ENCODE peak calls at places on chromosomes 7 and 10, in seven cellular contexts. C is endothelial cell; U is iris pigment epithelial cell; M is LoVo; F is cardiac muscle cell; E is naive thymus-derived CD8-positive, alpha-beta T cell; A is ELR. H is an unnamed sample.
A peak's percentile ranks its signal among the peaks of the same experiment; 100 is the strongest.

GRCh38 chr7:36600869-36601530 is 123.3 kb downstream of the AOAH start:
- DNase-seq in M (no peak), F (no peak), E (no peak), C (no peak), A (peak; percentile 83), U (peak; percentile 78), H (no peak)

GRCh38 chr7:85733163-85733915 is 546.5 kb upstream of the SEMA3D start:
- DNase-seq in C (no peak), F (no peak), A (no peak), M (no peak), E (no peak), U (peak; percentile 67), H (no peak)

GRCh38 chr7:99013266-99014112 is 130.4 kb downstream of the SMURF1 start:
- DNase-seq in F (no peak), C (no peak), M (no peak), U (no peak), A (no peak), E (no peak), H (no peak)

GRCh38 chr10:23081891-23082290 is 13.5 kb upstream of the MSRB2 start:
- DNase-seq in E (no peak), M (no peak), A (peak; percentile 48), C (no peak), U (peak; percentile 28), F (no peak), H (no peak)

GRCh38 chr7:118418433-118418832 is 193.9 kb downstream of the ANKRD7 start:
- DNase-seq in M (no peak), U (no peak), F (no peak), E (no peak), A (no peak), C (no peak), H (no peak)

GRCh38 chr10:120460776-120461175 is 3.7 kb downstream of the PLPP4 start:
- DNase-seq in M (no peak), U (peak; percentile 99), F (no peak), C (no peak), A (peak; percentile 95), E (no peak), H (no peak)

GRCh38 chr10:79452174-79452611 is 6.8 kb upstream of the ZCCHC24 start:
- DNase-seq in M (no peak), U (peak; percentile 47), E (no peak), C (no peak), A (no peak), F (no peak), H (no peak)

GRCh38 chr10:24393206-24393605 is 184.3 kb downstream of the KIAA1217 start:
- DNase-seq in M (no peak), E (no peak), F (peak; percentile 48), A (no peak), U (no peak), C (no peak), H (no peak)

GRCh38 chr10:44924261-44925040 is 13.3 kb downstream of the TMEM72 start:
- DNase-seq in A (no peak), U (no peak), C (no peak), E (no peak), M (no peak), F (no peak), H (no peak)

GRCh38 chr7:116395125-116395791 is 104.3 kb upstream of the CAV2 start:
- DNase-seq in E (no peak), F (no peak), C (peak; percentile 16), U (peak; percentile 98), M (peak; percentile 74), A (peak; percentile 92), H (no peak)

GRCh38 chr7:98357751-98358161 is 43.1 kb downstream of the BAIAP2L1 start:
- DNase-seq in E (no peak), C (no peak), U (peak; percentile 69), A (peak; percentile 24), M (no peak), F (no peak), H (no peak)

GRCh38 chr7:22834028-22834427 is 11.4 kb upstream of the TOMM7 start:
- DNase-seq in C (no peak), F (no peak), E (no peak), M (no peak), A (no peak), U (no peak), H (no peak)

GRCh38 chr7:26618898-26619297 is 245.5 kb downstream of the SKAP2 start:
- DNase-seq in E (no peak), A (no peak), C (no peak), M (no peak), F (no peak), U (no peak), H (no peak)

GRCh38 chr10:125213541-125214282 is 53.3 kb upstream of the CTBP2 start:
- DNase-seq in F (no peak), M (no peak), E (no peak), C (no peak), U (no peak), A (no peak), H (no peak)

GRCh38 chr10:125000366-125001312 is 58.7 kb downstream of the ZRANB1 start:
- DNase-seq in C (no peak), M (no peak), U (no peak), E (no peak), F (no peak), A (no peak), H (no peak)

GRCh38 chr10:52229271-52229931 is 84.7 kb upstream of the DKK1 start:
- DNase-seq in C (no peak), A (peak; percentile 46), U (peak; percentile 13), F (no peak), M (no peak), E (no peak), H (no peak)

GRCh38 chr10:101301111-101301731 is 52.7 kb upstream of the BTRC start:
- DNase-seq in E (no peak), U (peak; percentile 57), M (peak; percentile 31), A (peak; percentile 54), F (peak; percentile 81), C (peak; percentile 69), H (no peak)

GRCh38 chr10:121823993-121824463 is 103.8 kb downstream of the ATE1 start:
- DNase-seq in A (peak; percentile 70), F (peak; percentile 47), M (peak; percentile 13), E (no peak), C (peak; percentile 12), U (peak; percentile 80), H (no peak)

GRCh38 chr7:99365318-99366141 is 9.0 kb upstream of the ARPC1B start:
- DNase-seq in A (peak; percentile 37), F (peak; percentile 20), M (peak; percentile 19), U (no peak), E (peak; percentile 58), C (peak; percentile 61), H (peak; percentile 28)

GRCh38 chr7:2757361-2757903 is 69.4 kb downstream of the AMZ1 start:
- DNase-seq in E (no peak), U (no peak), A (peak; percentile 79), M (no peak), C (no peak), F (no peak), H (no peak)

GRCh38 chr10:87622290-87623004 is 37.2 kb upstream of the PAPSS2 start:
- DNase-seq in F (no peak), M (no peak), E (no peak), A (no peak), U (no peak), C (no peak), H (no peak)

GRCh38 chr10:50582766-50583762 is 40.7 kb downstream of the SGMS1 start:
- DNase-seq in U (no peak), M (no peak), A (peak; percentile 55), F (no peak), C (no peak), E (no peak), H (no peak)

GRCh38 chr7:32088336-32088975 is 18.2 kb upstream of the PDE1C start:
- DNase-seq in U (no peak), E (no peak), M (no peak), A (no peak), C (no peak), F (no peak), H (no peak)

H was measured in activated CD4-positive, CD25-positive, alpha-beta regulatory T cell treated with anti-CD3 and anti-CD28 coated beads, Interleukin-2, amount 50 U/mL, for 16 hours.